ENCODE peak calls at places on chromosomes 1 and 21, in five cellular contexts. R, I, X, N and H are unnamed samples. For H3K9me3, the result is how much of the 10 kb centered on the place peaks cover.

GRCh38 chr1:224541901-224542610 is 74.1 kb upstream of the CNIH3 start:
- DNase-seq in R (no peak), X (no peak), N (no peak), I (no peak), H (no peak)

GRCh38 chr1:149942207-149942606 is 5.5 kb upstream of the MTMR11 start:
- DNase-seq in R (no peak), X (no peak), N (no peak), I (no peak), H (no peak)

GRCh38 chr1:1397839-1398523 is 1.2 kb downstream of the CCNL2 start:
- DNase-seq in R (no peak), X (no peak), I (no peak), N (no peak), H (no peak)

GRCh38 chr21:39087238-39087975 is 95.8 kb downstream of the PSMG1 start:
- DNase-seq in I (no peak), X (no peak), R (no peak), N (no peak), H (no peak)

GRCh38 chr21:28767523-28767922 is 225.2 kb downstream of the LTN1 start:
- DNase-seq in N (no peak), I (no peak), X (no peak), R (no peak), H (no peak)

GRCh38 chr1:117821782-117822447 is 107.5 kb downstream of the GDAP2 start:
- DNase-seq in R (no peak), X (no peak), I (no peak), N (no peak), H (no peak)

GRCh38 chr1:230424440-230425251 is 1.5 kb downstream of the PGBD5 start:
- DNase-seq in R (no peak), I (no peak), N (no peak), X (no peak), H (no peak)

GRCh38 chr1:179143332-179143731 is 61.5 kb downstream of the TOR3A start:
- DNase-seq in R (no peak), N (no peak), X (no peak), I (no peak), H (no peak)

GRCh38 chr1:7561936-7562728 is 209.0 kb upstream of the VAMP3 start:
- DNase-seq in X (no peak), N (no peak), R (peak), I (no peak), H (no peak)

GRCh38 chr1:32042330-32042729 is 28.7 kb downstream of the KHDRBS1 start:
- DNase-seq in X (no peak), N (no peak), R (no peak), I (no peak), H (no peak)

GRCh38 chr1:184959626-184960025 is 14.7 kb downstream of the NIBAN1 start:
- DNase-seq in N (no peak), R (no peak), X (no peak), I (no peak), H (no peak)

GRCh38 chr1:64163972-64164371 is 39.5 kb upstream of the UBE2U start:
- DNase-seq in I (no peak), X (no peak), R (no peak), N (no peak), H (no peak)

GRCh38 chr1:228784191-228784590 is 48.9 kb downstream of the RHOU start:
- DNase-seq in N (no peak), I (no peak), X (no peak), R (no peak), H (no peak)

GRCh38 chr1:209707308-209707707 is 2.7 kb downstream of the HSD11B1 start:
- DNase-seq in I (no peak), N (no peak), X (no peak), R (no peak), H (no peak)

GRCh38 chr1:31639543-31639942 is 5.1 kb downstream of the PEF1 start:
- DNase-seq in N (no peak), I (no peak), R (no peak), X (no peak), H (no peak)

GRCh38 chr1:47424336-47424982 is 8.4 kb downstream of the FOXE3 start:
- DNase-seq in I (no peak), N (no peak), R (no peak), X (no peak), H (no peak)

GRCh38 chr1:51168946-51169345 is 66.9 kb downstream of the C1orf185 start:
- DNase-seq in R (no peak), X (no peak), I (no peak), N (no peak), H (no peak)

GRCh38 chr1:41851589-41851988 is 67.1 kb downstream of the HIVEP3 start:
- DNase-seq in R (no peak), X (no peak), N (no peak), I (no peak), H (no peak)

GRCh38 chr1:175363046-175363445 is 170.5 kb upstream of the KIAA0040 start:
- DNase-seq in X (no peak), R (no peak), I (no peak), N (no peak), H (no peak)

GRCh38 chr1:152656459-152656858 is 6.7 kb upstream of the LCE2D start:
- DNase-seq in X (no peak), I (no peak), N (no peak), R (no peak), H (no peak)
- H3K9me3 ChIP-seq in X (under half), I (under half), N (under half), R (under half), H (under half)

GRCh38 chr1:99988210-99988765 is 18.5 kb downstream of the SLC35A3 start:
- DNase-seq in N (no peak), I (no peak), R (no peak), X (no peak), H (no peak)
- H3K9me3 ChIP-seq in N (under half), I (under half), R (under half), X (under half), H (under half)

GRCh38 chr1:167611983-167612382 is 18.0 kb upstream of the RCSD1 start:
- DNase-seq in X (no peak), N (no peak), I (no peak), R (no peak), H (no peak)
- H3K9me3 ChIP-seq in X (under half), N (under half), I (under half), R (under half), H (under half)

GRCh38 chr1:248593226-248593625 is 4.3 kb downstream of the OR2T10 start:
- DNase-seq in N (no peak), X (no peak), I (no peak), R (no peak), H (no peak)

GRCh38 chr1:248597589-248597988 is at the start of gene OR2T10:
- DNase-seq in N (no peak), I (no peak), R (no peak), X (no peak), H (no peak)

GRCh38 chr1:248599396-248599795 is 1.9 kb upstream of the OR2T10 start:
- DNase-seq in N (no peak), I (no peak), R (no peak), X (no peak), H (no peak)

GRCh38 chr1:248592655-248593054 is 4.8 kb downstream of the OR2T10 start:
- DNase-seq in R (no peak), I (no peak), N (no peak), X (no peak), H (no peak)

DNA sequence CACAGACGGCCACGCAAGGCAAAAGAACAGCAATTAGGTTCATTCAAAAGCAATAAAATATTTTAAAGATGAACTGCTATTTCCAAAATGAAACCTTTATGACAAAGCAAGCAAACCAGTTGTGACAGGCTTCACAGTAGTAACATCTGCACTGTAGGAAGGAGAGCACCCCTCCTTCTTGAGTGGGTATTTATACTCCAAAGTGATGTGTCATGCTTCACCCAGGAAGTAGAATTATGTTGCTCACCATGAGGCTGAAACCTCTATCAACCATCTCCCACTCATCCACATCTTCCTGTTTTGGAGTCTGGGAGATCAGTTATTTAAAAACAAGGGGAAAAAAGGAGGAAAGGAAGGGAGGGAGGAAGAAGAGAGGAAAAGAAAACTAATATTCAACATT is 885 bp downstream of the OR2T10 start:
- DNase-seq in I (no peak), N (no peak), X (no peak), R (no peak), H (no peak)
- H3K9me3 ChIP-seq in I (under half), N (under half), X (under half), R (under half), H (under half)

DNA sequence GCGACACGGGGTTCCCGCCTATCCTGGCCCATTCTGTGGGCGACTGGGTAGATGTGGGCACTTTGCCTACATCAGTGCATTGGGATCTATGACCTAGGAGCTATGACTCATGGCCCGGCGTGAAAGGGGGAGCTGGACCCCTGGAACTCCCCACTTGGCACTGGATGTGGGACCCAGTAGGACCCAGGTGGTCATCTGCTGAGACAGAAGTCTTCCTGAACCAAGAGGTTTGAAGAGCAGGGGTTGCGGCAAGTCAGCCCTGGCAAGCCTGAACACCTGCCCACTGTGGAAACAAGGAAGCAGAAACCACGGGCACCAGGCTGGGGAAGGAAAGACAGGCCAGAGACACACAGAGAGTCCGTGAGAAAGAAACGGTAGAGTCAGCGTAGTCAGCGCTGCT is 656.7 kb downstream of the AJAP1 start:
- DNase-seq in R (no peak), X (no peak), I (no peak), N (no peak), H (no peak)
- H3K9me3 ChIP-seq in R (under half), X (under half), I (under half), N (under half), H (under half)

GRCh38 chr1:11499825-11500331 is 20.9 kb downstream of the DISP3 start:
- DNase-seq in I (no peak), R (peak), N (no peak), X (no peak), H (no peak)

GRCh38 chr1:11502516-11502915 is 23.6 kb downstream of the DISP3 start:
- DNase-seq in X (no peak), N (no peak), R (no peak), I (no peak), H (no peak)

GRCh38 chr1:11501491-11501897 is 22.5 kb downstream of the DISP3 start:
- DNase-seq in R (peak), N (peak), X (no peak), I (no peak), H (peak)

GRCh38 chr1:11500881-11501280 is 21.9 kb downstream of the DISP3 start:
- DNase-seq in N (no peak), X (no peak), I (no peak), R (no peak), H (peak)

DNA sequence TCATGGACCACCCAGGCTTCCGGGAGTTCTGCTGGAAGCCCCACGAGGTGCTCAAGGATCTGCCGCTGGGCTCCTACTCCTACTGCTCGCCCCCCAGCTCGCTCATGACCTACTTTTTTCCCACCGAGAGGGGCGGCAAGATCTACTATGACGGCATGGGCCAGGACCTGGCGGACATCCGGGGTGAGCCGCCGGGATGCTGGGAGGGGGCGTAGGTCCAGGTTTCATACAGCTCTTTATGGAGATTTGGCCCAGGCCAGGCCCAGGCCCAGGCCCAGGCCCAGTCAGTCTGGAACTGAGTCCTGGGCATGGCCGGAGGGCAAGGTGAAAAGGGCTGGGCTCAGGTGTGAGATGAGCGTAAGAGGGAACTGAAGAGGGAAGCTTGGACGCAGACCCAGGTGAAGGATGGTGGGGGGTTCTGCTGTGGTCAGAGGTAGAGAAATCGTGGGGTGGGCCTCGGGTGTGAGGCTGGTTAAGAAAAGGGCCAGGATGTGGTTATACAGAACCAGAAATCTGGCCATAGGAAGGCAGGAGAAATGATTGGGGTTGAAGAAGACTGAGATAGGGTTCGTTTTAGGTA is 23.0 kb downstream of the DISP3 start:
- DNase-seq in R (no peak), X (no peak), I (no peak), N (no peak), H (peak)
- H3K9me3 ChIP-seq in R (under half), X (under half), I (under half), N (under half), H (under half)

GRCh38 chr1:2830761-2831425 is 29.4 kb upstream of the TTC34 start:
- DNase-seq in R (no peak), X (peak), I (no peak), N (no peak), H (no peak)
- H3K9me3 ChIP-seq in R (under half), X (under half), I (under half), N (under half), H (under half)